ENCODE peak calls at places on chromosomes 2 and 18, in eight cellular contexts. X is IMR-90, B is GM23248, Q is HCT116, M is neural progenitor cell, T is mesenchymal stem cell, F is GM23338, C is K562. Y is an unnamed sample.

GRCh38 chr2:216714412-216714775 is 19.0 kb upstream of the IGFBP5 start:
- DNase-seq in X (peak; percentile 71), B (peak; percentile 60), Q (no peak), M (no peak), T (no peak), F (no peak), C (no peak), Y (peak; percentile 80)

GRCh38 chr2:156399224-156399949 is 36.8 kb upstream of the GPD2 start:
- DNase-seq in X (peak; percentile 62), B (peak; percentile 59), Q (no peak), M (no peak), T (peak; percentile 72), F (peak; percentile 23), C (no peak), Y (peak; percentile 92)

GRCh38 chr2:9752441-9753275 is 90.6 kb upstream of the TAF1B start:
- DNase-seq in X (peak; percentile 70), B (peak; percentile 96), Q (peak; percentile 81), M (no peak), T (no peak), F (no peak), C (peak; percentile 48), Y (peak; percentile 53)

GRCh38 chr2:30115981-30116285 is 30.9 kb upstream of the YPEL5 start:
- DNase-seq in X (no peak), B (no peak), Q (no peak), M (no peak), T (no peak), F (no peak), C (no peak), Y (no peak)

GRCh38 chr2:1041012-1041805 is 90.6 kb downstream of the SNTG2 start:
- DNase-seq in X (no peak), B (no peak), Q (no peak), M (no peak), T (no peak), F (no peak), C (no peak), Y (no peak)

GRCh38 chr2:151808258-151809072 is 19.8 kb downstream of the ARL5A start:
- DNase-seq in X (peak; percentile 43), B (peak; percentile 66), Q (no peak), M (peak; percentile 14), T (peak; percentile 24), F (peak; percentile 29), C (no peak), Y (peak; percentile 47)

GRCh38 chr2:194203898-194204297 is 1453.1 kb upstream of the SLC39A10 start:
- DNase-seq in X (no peak), B (peak; percentile 7), Q (peak; percentile 27), M (no peak), T (no peak), F (no peak), C (no peak), Y (no peak)

GRCh38 chr18:31538837-31539236 is 40.9 kb downstream of the DSG2 start:
- DNase-seq in X (no peak), B (no peak), Q (no peak), M (no peak), T (no peak), F (no peak), C (no peak), Y (no peak)

GRCh38 chr2:164898475-164898874 is 56.9 kb downstream of the SLC38A11 start:
- DNase-seq in X (peak; percentile 86), B (peak; percentile 54), Q (no peak), M (no peak), T (peak; percentile 65), F (no peak), C (no peak), Y (peak; percentile 88)

GRCh38 chr2:197209742-197210408 is 100.7 kb downstream of the ANKRD44 start:
- DNase-seq in X (no peak), B (no peak), Q (no peak), M (no peak), T (no peak), F (no peak), C (peak; percentile 11), Y (peak; percentile 88)

GRCh38 chr2:18993756-18994155 is 364.7 kb downstream of the OSR1 start:
- DNase-seq in X (no peak), B (peak; percentile 9), Q (no peak), M (no peak), T (no peak), F (no peak), C (no peak), Y (no peak)

GRCh38 chr2:100662866-100663265 is 100.1 kb downstream of the PDCL3 start:
- DNase-seq in X (no peak), B (no peak), Q (no peak), M (no peak), T (no peak), F (no peak), C (no peak), Y (no peak)

GRCh38 chr18:44729631-44730101 is 49.0 kb downstream of the SETBP1 start:
- DNase-seq in X (peak; percentile 79), B (peak; percentile 95), Q (no peak), M (no peak), T (peak; percentile 97), F (no peak), C (peak; percentile 35), Y (peak; percentile 84)

GRCh38 chr2:219149667-219150066 is 10.9 kb downstream of the NHEJ1 start:
- DNase-seq in X (no peak), B (no peak), Q (no peak), M (no peak), T (peak; percentile 55), F (no peak), C (no peak), Y (no peak)

GRCh38 chr2:105781274-105781673 is 36.6 kb downstream of the NCK2 start:
- DNase-seq in X (no peak), B (no peak), Q (no peak), M (no peak), T (peak; percentile 69), F (no peak), C (no peak), Y (peak; percentile 48)

GRCh38 chr2:8488001-8488738 is 193.7 kb upstream of the ID2 start:
- DNase-seq in X (no peak), B (no peak), Q (no peak), M (peak; percentile 36), T (no peak), F (no peak), C (no peak), Y (no peak)

GRCh38 chr2:20571231-20571630 is 79.7 kb downstream of the HS1BP3 start:
- DNase-seq in X (no peak), B (no peak), Q (no peak), M (no peak), T (no peak), F (no peak), C (no peak), Y (no peak)
- H3K27ac ChIP-seq in X (no peak overlapping the region), B (no peak overlapping the region), Q (no peak overlapping the region), M (no peak overlapping the region), T (no peak overlapping the region), F (no peak overlapping the region), C (no peak overlapping the region), Y (no peak overlapping the region)

GRCh38 chr2:240791821-240792657 is 28.0 kb downstream of the KIF1A start:
- DNase-seq in X (no peak), B (no peak), Q (no peak), M (peak; percentile 48), T (no peak), F (no peak), C (no peak), Y (no peak)
- H3K4me2 ChIP-seq in X (no peak overlapping the region), B (no peak overlapping the region), Q (no peak overlapping the region), M (peak overlapping the region; percentile 49), T (no peak overlapping the region), F (no peak overlapping the region), C (no peak overlapping the region), Y (no peak overlapping the region)

GRCh38 chr18:76687271-76688006 is 134.9 kb upstream of the ZNF236 start:
- DNase-seq in X (peak; percentile 15), B (peak; percentile 37), Q (no peak), M (no peak), T (peak; percentile 28), F (no peak), C (no peak), Y (no peak)
- H2AFZ ChIP-seq in X (no peak overlapping the region), B (peak overlapping the region; percentile 78), Q (peak overlapping the region; percentile 96), M (peak overlapping the region; percentile 100), T (no peak overlapping the region), F (no peak overlapping the region), C (no peak overlapping the region), Y (no peak overlapping the region)

DNA sequence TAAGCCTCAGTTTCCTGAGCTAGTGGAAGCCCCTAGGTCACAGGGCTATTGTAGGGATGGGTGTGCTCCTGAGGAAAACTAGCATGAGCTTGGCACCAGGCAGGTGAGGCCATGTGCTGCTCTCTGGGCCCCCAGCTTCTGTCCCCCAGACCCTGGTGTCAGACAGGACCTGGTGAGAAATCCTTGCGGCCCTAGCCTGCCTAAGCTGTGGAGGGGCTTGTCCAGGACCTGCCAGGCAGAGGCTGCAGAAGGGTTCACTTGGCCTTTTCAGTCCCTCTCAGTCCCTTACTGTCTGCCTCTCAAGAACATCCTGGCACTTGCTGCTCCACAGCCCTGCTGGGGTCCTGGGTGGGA is 58.4 kb downstream of the ZFP36L2 start:
- DNase-seq in X (no peak), B (no peak), Q (no peak), M (no peak), T (no peak), F (no peak), C (no peak), Y (no peak)
- H3K27ac ChIP-seq in X (no peak overlapping the region), B (no peak overlapping the region), Q (no peak overlapping the region), M (no peak overlapping the region), T (peak overlapping the region; percentile 59), F (no peak overlapping the region), C (no peak overlapping the region), Y (no peak overlapping the region)

GRCh38 chr2:157444643-157445040 is 753 bp upstream of the CYTIP start:
- DNase-seq in X (no peak), B (no peak), Q (no peak), M (no peak), T (no peak), F (no peak), C (no peak), Y (no peak)

GRCh38 chr2:157442636-157443035 is 1.3 kb downstream of the CYTIP start:
- DNase-seq in X (no peak), B (no peak), Q (no peak), M (no peak), T (no peak), F (no peak), C (no peak), Y (no peak)

GRCh38 chr2:157443795-157444642 is at the start of gene CYTIP:
- DNase-seq in X (no peak), B (no peak), Q (no peak), M (no peak), T (no peak), F (no peak), C (no peak), Y (no peak)

GRCh38 chr2:157442136-157442535 is 1.8 kb downstream of the CYTIP start:
- DNase-seq in X (no peak), B (no peak), Q (no peak), M (no peak), T (no peak), F (no peak), C (no peak), Y (no peak)

DNA sequence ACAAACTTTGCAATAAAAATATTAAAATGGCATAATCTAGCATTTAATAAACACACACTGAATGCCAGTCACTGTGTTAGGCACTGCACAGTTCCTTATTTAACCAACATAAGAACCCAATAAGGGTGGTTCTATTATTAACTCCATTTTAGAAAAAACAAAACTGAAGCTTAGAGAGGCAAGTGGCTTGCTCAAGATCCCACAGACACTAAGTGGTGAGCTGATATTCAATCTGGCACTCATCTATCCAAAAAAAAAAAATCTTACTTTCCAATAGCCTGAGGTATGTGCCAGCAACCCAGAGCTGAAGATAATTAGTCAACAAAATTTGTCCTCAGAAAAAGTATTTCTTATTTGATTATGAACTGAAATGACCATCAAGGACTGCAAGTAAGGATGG is 799 bp downstream of the CYTIP start:
- DNase-seq in X (no peak), B (no peak), Q (no peak), M (no peak), T (no peak), F (no peak), C (no peak), Y (no peak)
- H3K4me2 ChIP-seq in X (no peak overlapping the region), B (no peak overlapping the region), Q (no peak overlapping the region), M (no peak overlapping the region), T (no peak overlapping the region), F (no peak overlapping the region), C (no peak overlapping the region), Y (no peak overlapping the region)

Y was measured in fibroblast of lung.